ENCODE peak calls at places on chromosomes 4 and X, in six cellular contexts. R, H, K, E, P and O are unnamed samples. For H3K4me1 and H3K9me3, the result is how much of the 10 kb centered on the place peaks cover.

GRCh38 chr4:5804656-5805055 is 88.2 kb downstream of the CRMP1 start:
- DNase-seq in E (no peak), H (no peak), R (no peak), P (no peak), K (no peak), O (no peak)

GRCh38 chrX:53261573-53261972 is 19.8 kb downstream of the IQSEC2 start:
- DNase-seq in H (no peak), E (no peak), R (no peak), K (peak), P (no peak), O (no peak)

GRCh38 chrX:56025872-56026571 is 206.1 kb upstream of the KLF8 start:
- DNase-seq in E (no peak), R (no peak), P (no peak), H (no peak), K (no peak), O (no peak)

GRCh38 chr4:88097301-88097700 is 61.1 kb downstream of the ABCG2 start:
- DNase-seq in P (no peak), R (no peak), H (no peak), K (no peak), E (no peak), O (no peak)

GRCh38 chrX:41759817-41760216 is 35.8 kb downstream of the GPR82 start:
- DNase-seq in R (no peak), H (no peak), P (no peak), K (no peak), E (no peak), O (no peak)

GRCh38 chrX:74890676-74891430 is 34.4 kb downstream of the NEXMIF start:
- DNase-seq in H (no peak), P (no peak), E (no peak), K (no peak), R (no peak), O (no peak)

GRCh38 chr4:142719854-142720541 is 126.1 kb downstream of the INPP4B start:
- DNase-seq in P (no peak), K (no peak), H (no peak), E (no peak), R (peak), O (no peak)

GRCh38 chr4:145260091-145260490 is 79.7 kb upstream of the OTUD4 start:
- DNase-seq in R (no peak), H (no peak), P (no peak), K (no peak), E (no peak), O (no peak)

GRCh38 chr4:43423276-43423675 is 530.8 kb downstream of the GRXCR1 start:
- DNase-seq in E (no peak), P (no peak), R (no peak), H (no peak), K (no peak), O (no peak)

GRCh38 chr4:188714907-188715306 is 575.7 kb downstream of the TRIML1 start:
- DNase-seq in E (no peak), P (no peak), K (no peak), H (no peak), R (no peak), O (no peak)

GRCh38 chrX:46770817-46771163 is 11.9 kb upstream of the SLC9A7 start:
- DNase-seq in P (no peak), K (no peak), E (no peak), H (no peak), R (no peak), O (no peak)

GRCh38 chr4:115279300-115279699 is 165.9 kb upstream of the NDST4 start:
- DNase-seq in E (no peak), R (no peak), H (no peak), K (no peak), P (no peak), O (no peak)

GRCh38 chr4:53598901-53599300 is 7.6 kb upstream of the LNX1 start:
- DNase-seq in E (no peak), P (no peak), K (no peak), R (no peak), H (no peak), O (no peak)

GRCh38 chr4:56767567-56767966 is 53.9 kb downstream of the SPINK2 start:
- DNase-seq in P (no peak), R (no peak), E (no peak), H (no peak), K (no peak), O (no peak)

GRCh38 chr4:86791126-86791525 is 58.1 kb downstream of the SLC10A6 start:
- DNase-seq in R (no peak), H (no peak), P (no peak), E (no peak), K (no peak), O (no peak)

GRCh38 chr4:73726000-73726399 is 14.4 kb upstream of the CXCL8 start:
- DNase-seq in E (no peak), K (no peak), H (no peak), R (peak), P (no peak), O (no peak)

GRCh38 chrX:148582353-148582752 is 81.9 kb downstream of the AFF2 start:
- DNase-seq in P (no peak), E (no peak), H (no peak), K (no peak), R (no peak), O (no peak)

GRCh38 chr4:3193531-3194203 is 55.3 kb upstream of the MSANTD1 start:
- DNase-seq in E (no peak), P (no peak), K (no peak), H (no peak), R (no peak), O (no peak)

GRCh38 chr4:36236159-36236558 is 8.2 kb downstream of the ARAP2 start:
- DNase-seq in R (no peak), K (no peak), H (no peak), E (no peak), P (no peak), O (no peak)

DNA sequence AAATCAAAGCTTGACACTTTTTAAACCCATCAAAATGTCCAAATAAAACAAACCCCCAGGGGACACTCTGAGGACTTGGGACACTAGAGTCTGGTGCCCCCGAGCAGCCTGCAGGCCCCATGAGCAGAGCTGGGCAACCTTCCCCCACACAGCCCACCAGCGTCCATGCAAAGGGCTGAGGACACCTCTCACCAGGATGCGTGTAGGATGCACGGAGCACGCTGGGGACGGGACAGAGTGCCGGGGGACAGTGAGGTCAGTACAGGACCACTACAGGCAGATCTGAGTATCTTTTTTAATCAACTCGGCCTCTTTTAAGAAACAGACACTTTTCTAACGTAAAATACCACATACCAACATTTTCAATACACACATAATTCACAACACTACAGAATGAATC is 6.9 kb downstream of the GAK start:
- DNase-seq in E (no peak), K (no peak), P (no peak), H (no peak), R (no peak), O (no peak)
- H3K4me1 ChIP-seq in E (under half), K (under half), P (under half), H (under half), R (under half), O (under half)

DNA sequence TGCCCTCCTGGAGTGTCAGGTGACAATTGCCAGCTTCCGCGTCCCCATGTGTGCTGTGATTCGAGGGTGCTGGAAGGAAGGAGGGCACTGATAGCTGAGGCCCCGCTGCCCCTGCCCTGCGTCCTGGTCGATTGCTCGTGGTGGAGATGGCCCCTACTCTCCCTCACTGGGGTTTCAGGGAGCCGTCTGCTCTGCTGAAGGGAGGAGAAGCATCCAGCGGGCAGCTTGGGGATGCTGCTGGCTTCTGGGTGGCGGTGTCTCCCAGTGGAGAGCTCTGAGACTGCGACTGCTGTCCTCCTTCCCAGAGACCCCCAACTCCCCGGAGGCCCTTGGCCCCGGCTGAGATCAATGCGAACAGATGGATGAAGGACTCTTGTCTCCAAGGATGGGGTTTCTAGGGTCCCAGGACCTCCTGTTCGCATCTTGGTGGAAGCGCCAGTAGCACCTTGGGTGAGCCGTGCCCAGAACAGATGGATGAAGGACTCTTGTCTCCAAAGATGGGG is 98.6 kb downstream of the PSAPL1 start:
- DNase-seq in R (no peak), K (no peak), H (no peak), E (no peak), P (no peak), O (no peak)
- H3K9me3 ChIP-seq in R (under half), K (under half), H (under half), E (under half), P (under half), O (under half)

GRCh38 chr4:71771613-71772012 is 12.3 kb downstream of the GC start:
- DNase-seq in H (no peak), R (no peak), P (no peak), E (no peak), K (no peak), O (no peak)
- H3K4me1 ChIP-seq in H (under half), R (under half), P (under half), E (under half), K (under half), O (under half)

GRCh38 chr4:136055360-136055759 is 1476.9 kb downstream of the PCDH18 start:
- DNase-seq in K (no peak), E (no peak), P (no peak), H (no peak), R (no peak), O (no peak)
- H3K9me3 ChIP-seq in K (under half), E (under half), P (under half), H (under half), R (under half), O (under half)